ENCODE peak calls at places on chromosomes 13 and 19, in four cellular contexts. One of them, this sample, is unnamed.

GRCh38 chr13:51821666-51822065 is 17.7 kb upstream of the DHRS12 start:
- DNase-seq in H9: no peak
- DNase-seq in IMR-90: no peak
- DNase-seq in H1: no peak
- DNase-seq in this sample: no peak

GRCh38 chr19:30214651-30215051 is 157.5 kb upstream of the ZNF536 start:
- DNase-seq in H9: no peak
- DNase-seq in IMR-90: no peak
- DNase-seq in H1: peak; percentile 41
- DNase-seq in this sample: peak; percentile 31

GRCh38 chr19:660793-661426 is 2.1 kb downstream of the RNF126 start:
- DNase-seq in H9: no peak
- DNase-seq in IMR-90: no peak
- DNase-seq in H1: no peak
- DNase-seq in this sample: no peak

GRCh38 chr13:67224148-67224846 is 5.8 kb downstream of the PCDH9 start:
- DNase-seq in H9: peak; percentile 51
- DNase-seq in IMR-90: peak; percentile 82
- DNase-seq in H1: no peak
- DNase-seq in this sample: peak; percentile 77

GRCh38 chr19:2461751-2462634 is 5.2 kb upstream of the LMNB2 start:
- DNase-seq in H9: peak; percentile 84
- DNase-seq in IMR-90: peak; percentile 56
- DNase-seq in H1: peak; percentile 82
- DNase-seq in this sample: peak; percentile 80

GRCh38 chr19:6577410-6578125 is 13.4 kb downstream of the CD70 start:
- DNase-seq in H9: peak; percentile 48
- DNase-seq in IMR-90: no peak
- DNase-seq in H1: no peak
- DNase-seq in this sample: no peak

GRCh38 chr19:5046339-5047039 is 77.6 kb downstream of the KDM4B start:
- DNase-seq in H9: no peak
- DNase-seq in IMR-90: peak; percentile 40
- DNase-seq in H1: no peak
- DNase-seq in this sample: no peak

GRCh38 chr13:111323950-111324651 is 3.7 kb downstream of the TEX29 start:
- DNase-seq in H9: peak; percentile 25
- DNase-seq in IMR-90: peak; percentile 5
- DNase-seq in H1: no peak
- DNase-seq in this sample: no peak

GRCh38 chr13:31200636-31200970 is 828 bp downstream of the B3GLCT start:
- DNase-seq in H9: peak; percentile 47
- DNase-seq in IMR-90: no peak
- DNase-seq in H1: peak; percentile 59
- DNase-seq in this sample: peak; percentile 53

GRCh38 chr13:29702912-29703351 is 107.4 kb upstream of the SLC7A1 start:
- DNase-seq in H9: peak; percentile 69
- DNase-seq in IMR-90: peak; percentile 69
- DNase-seq in H1: no peak
- DNase-seq in this sample: peak; percentile 87

GRCh38 chr13:21058361-21058760 is 3.0 kb downstream of the LATS2 start:
- DNase-seq in H9: no peak
- DNase-seq in IMR-90: no peak
- DNase-seq in H1: no peak
- DNase-seq in this sample: no peak

GRCh38 chr19:36265856-36266374 is 51.0 kb downstream of the ZNF146 start:
- DNase-seq in H9: no peak
- DNase-seq in IMR-90: no peak
- DNase-seq in H1: no peak
- DNase-seq in this sample: no peak

GRCh38 chr19:37933965-37934364 is 27.0 kb downstream of the SIPA1L3 start:
- DNase-seq in H9: no peak
- DNase-seq in IMR-90: peak; percentile 20
- DNase-seq in H1: no peak
- DNase-seq in this sample: peak; percentile 41

GRCh38 chr13:100213576-100213975 is 124.7 kb downstream of the PCCA start:
- DNase-seq in H9: no peak
- DNase-seq in IMR-90: peak; percentile 44
- DNase-seq in H1: no peak
- DNase-seq in this sample: no peak

GRCh38 chr19:5459360-5459759 is 4.1 kb downstream of the ZNRF4 start:
- DNase-seq in H9: no peak
- DNase-seq in IMR-90: peak; percentile 49
- DNase-seq in H1: no peak
- DNase-seq in this sample: no peak

GRCh38 chr13:112926993-112927392 is 42.0 kb upstream of the MCF2L start:
- DNase-seq in H9: no peak
- DNase-seq in IMR-90: no peak
- DNase-seq in H1: no peak
- DNase-seq in this sample: no peak

GRCh38 chr19:38713227-38713649 is 31.0 kb downstream of the CAPN12 start:
- DNase-seq in H9: no peak
- DNase-seq in IMR-90: peak; percentile 56
- DNase-seq in H1: no peak
- DNase-seq in this sample: no peak

GRCh38 chr13:25652764-25653163 is 281.0 kb downstream of the ATP8A2 start:
- DNase-seq in H9: no peak
- DNase-seq in IMR-90: no peak
- DNase-seq in H1: no peak
- DNase-seq in this sample: peak; percentile 86

GRCh38 chr13:26456578-26457119 is 100.8 kb upstream of the WASF3 start:
- DNase-seq in H9: no peak
- DNase-seq in IMR-90: no peak
- DNase-seq in H1: no peak
- DNase-seq in this sample: no peak

GRCh38 chr19:18183529-18183928 is 9.5 kb upstream of the MPV17L2 start:
- DNase-seq in H9: no peak
- DNase-seq in IMR-90: no peak
- DNase-seq in H1: no peak
- DNase-seq in this sample: no peak

GRCh38 chr19:5821521-5822180 is 16.8 kb downstream of the NRTN start:
- DNase-seq in H9: no peak
- DNase-seq in IMR-90: no peak
- DNase-seq in H1: no peak
- DNase-seq in this sample: no peak

GRCh38 chr13:21014139-21014665 is 47.2 kb downstream of the LATS2 start:
- DNase-seq in H9: no peak
- DNase-seq in IMR-90: no peak
- DNase-seq in H1: no peak
- DNase-seq in this sample: no peak

GRCh38 chr13:71209217-71209616 is 657.8 kb downstream of the DACH1 start:
- DNase-seq in H9: no peak
- DNase-seq in IMR-90: no peak
- DNase-seq in H1: no peak
- DNase-seq in this sample: no peak

GRCh38 chr19:14375582-14376291 is 5.5 kb upstream of the ADGRE5 start:
- DNase-seq in H9: no peak
- DNase-seq in IMR-90: peak; percentile 22
- DNase-seq in H1: no peak
- DNase-seq in this sample: no peak

GRCh38 chr19:5291588-5292193 is 48.9 kb downstream of the PTPRS start:
- DNase-seq in H9: no peak
- DNase-seq in IMR-90: no peak
- DNase-seq in H1: no peak
- DNase-seq in this sample: no peak

GRCh38 chr13:35549481-35549880 is 73.0 kb upstream of the MAB21L1 start:
- DNase-seq in H9: no peak
- DNase-seq in IMR-90: peak; percentile 43
- DNase-seq in H1: no peak
- DNase-seq in this sample: peak; percentile 8

GRCh38 chr19:49983645-49984229 is 22.8 kb upstream of the SIGLEC11 start:
- DNase-seq in H9: peak; percentile 55
- DNase-seq in IMR-90: peak; percentile 37
- DNase-seq in H1: peak; percentile 88
- DNase-seq in this sample: peak; percentile 37

GRCh38 chr13:20359335-20359734 is 127.2 kb upstream of the GJB6 start:
- DNase-seq in H9: no peak
- DNase-seq in IMR-90: peak; percentile 99
- DNase-seq in H1: no peak
- DNase-seq in this sample: no peak

GRCh38 chr19:49196527-49197240 is 39.1 kb downstream of the TRPM4 start:
- DNase-seq in H9: no peak
- DNase-seq in IMR-90: no peak
- DNase-seq in H1: no peak
- DNase-seq in this sample: no peak

GRCh38 chr19:39223703-39224279 is 19.7 kb upstream of the SYCN start:
- DNase-seq in H9: peak; percentile 56
- DNase-seq in IMR-90: peak; percentile 19
- DNase-seq in H1: peak; percentile 65
- DNase-seq in this sample: peak; percentile 49

GRCh38 chr13:106100261-106100919 is 435.1 kb downstream of the EFNB2 start:
- DNase-seq in H9: peak; percentile 91
- DNase-seq in IMR-90: no peak
- DNase-seq in H1: peak; percentile 72
- DNase-seq in this sample: peak; percentile 97

DNA sequence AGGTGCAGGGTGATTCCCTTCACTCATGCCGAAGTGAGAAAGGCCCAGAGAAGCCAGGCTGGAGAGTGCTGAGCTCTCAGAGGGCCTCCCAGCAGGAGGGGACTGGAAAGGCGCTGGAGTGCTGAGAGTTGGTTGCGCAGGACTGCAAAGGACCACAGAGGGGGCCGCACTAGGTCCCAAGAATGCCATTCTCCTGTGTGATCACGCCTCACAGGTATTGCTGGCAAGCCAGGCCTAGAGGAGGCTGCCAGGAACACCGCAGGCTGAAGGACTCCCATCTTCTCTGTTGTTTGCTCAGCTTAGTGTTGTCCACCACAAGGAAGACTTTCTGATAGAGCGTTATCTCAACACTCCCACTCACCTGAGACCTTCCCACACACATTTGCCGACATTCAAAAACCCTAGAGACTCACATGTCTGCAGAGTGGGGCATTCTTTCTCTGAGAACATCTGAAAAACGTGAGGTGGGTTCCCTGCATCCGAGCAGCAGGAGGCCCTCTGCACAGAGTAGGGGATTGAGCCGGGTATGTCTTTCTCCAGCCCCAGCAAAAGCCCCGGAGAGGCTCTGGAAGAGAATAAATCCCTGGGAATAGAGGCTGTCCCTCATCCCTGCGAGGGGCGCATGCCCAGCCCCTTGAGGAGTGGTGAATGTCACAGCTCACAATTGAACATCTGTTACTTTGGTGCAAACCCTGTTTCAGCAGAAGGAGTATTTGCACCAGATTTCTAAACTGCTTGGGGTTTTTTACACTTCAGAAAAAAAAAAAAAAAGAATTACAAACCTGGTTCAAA is 164.8 kb downstream of the FGF14 start:
- DNase-seq in H9: no peak
- DNase-seq in IMR-90: no peak
- DNase-seq in H1: no peak
- DNase-seq in this sample: no peak
- H3K18ac ChIP-seq in H9: no peak overlapping the region
- H3K18ac ChIP-seq in IMR-90: no peak overlapping the region
- H3K18ac ChIP-seq in H1: no peak overlapping the region
- H3K18ac ChIP-seq in this sample: no peak overlapping the region

DNA sequence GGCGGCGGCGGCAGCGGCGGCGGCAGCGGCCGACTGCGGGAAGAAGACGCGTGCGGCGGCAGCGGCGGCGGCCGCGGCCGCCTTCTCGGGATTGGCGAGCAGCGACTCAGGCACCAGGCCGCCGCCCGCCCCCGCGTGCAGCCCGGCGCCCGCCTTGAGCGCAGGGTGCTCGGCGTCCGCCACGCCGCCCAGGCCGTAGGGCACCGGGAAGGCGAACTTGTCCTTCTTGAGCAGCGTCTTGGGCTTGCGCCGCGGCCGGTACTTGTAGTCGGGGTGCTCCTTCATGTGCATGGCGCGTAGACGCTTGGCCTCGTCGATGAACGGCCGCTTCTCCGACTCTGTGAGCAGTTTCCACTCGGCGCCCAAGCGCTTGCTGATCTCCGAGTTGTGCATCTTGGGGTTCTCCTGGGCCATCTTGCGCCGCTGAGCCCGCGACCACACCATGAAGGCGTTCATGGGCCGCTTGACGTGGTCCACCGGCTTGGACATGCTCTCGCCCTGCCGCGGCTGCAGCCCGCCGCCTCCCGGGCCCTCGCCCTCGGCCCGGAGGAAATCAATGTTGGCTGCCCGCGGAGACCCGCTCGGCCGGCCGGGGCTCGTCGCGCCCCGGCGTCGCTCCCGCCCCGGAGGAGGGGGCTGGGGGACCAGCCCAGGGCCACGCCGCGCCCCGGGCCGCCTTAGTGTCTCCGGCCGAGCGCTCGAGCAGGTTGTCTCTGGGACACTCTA is 621 bp downstream of the SOX21 start:
- DNase-seq in H9: peak; percentile 54
- DNase-seq in IMR-90: no peak
- DNase-seq in H1: no peak
- DNase-seq in this sample: peak; percentile 59
- H3K9ac ChIP-seq in H9: no peak overlapping the region
- H3K9ac ChIP-seq in IMR-90: no peak overlapping the region
- H3K9ac ChIP-seq in H1: peak overlapping the region; percentile 51
- H3K9ac ChIP-seq in this sample: no peak overlapping the region

GRCh38 chr19:56403764-56404704 is at the start of gene ZNF583:
- DNase-seq in H9: peak; percentile 89
- DNase-seq in IMR-90: peak; percentile 97
- DNase-seq in H1: peak; percentile 93
- DNase-seq in this sample: peak; percentile 89
- H3K56ac ChIP-seq in H9: no peak within 1 kb of the TSS
- H3K56ac ChIP-seq in IMR-90: peak within 1 kb of the TSS; percentile 94
- H3K56ac ChIP-seq in H1: peak within 1 kb of the TSS; percentile 79
- H3K56ac ChIP-seq in this sample: peak within 1 kb of the TSS; percentile 99

GRCh38 chr19:13010038-13010991 is 15.0 kb downstream of the NFIX start:
- DNase-seq in H9: peak; percentile 48
- DNase-seq in IMR-90: no peak
- DNase-seq in H1: peak; percentile 83
- DNase-seq in this sample: no peak
- H3K18ac ChIP-seq in H9: no peak overlapping the region
- H3K18ac ChIP-seq in IMR-90: no peak overlapping the region
- H3K18ac ChIP-seq in H1: peak overlapping the region; percentile 60
- H3K18ac ChIP-seq in this sample: no peak overlapping the region

GRCh38 chr13:38804536-38804935 is 117.7 kb downstream of the FREM2 start:
- DNase-seq in H9: no peak
- DNase-seq in IMR-90: no peak
- DNase-seq in H1: no peak
- DNase-seq in this sample: no peak
- H3K9ac ChIP-seq in H9: no peak overlapping the region
- H3K9ac ChIP-seq in IMR-90: no peak overlapping the region
- H3K9ac ChIP-seq in H1: no peak overlapping the region
- H3K9ac ChIP-seq in this sample: no peak overlapping the region

GRCh38 chr13:45602183-45602582 is 13.4 kb downstream of the ERICH6B start:
- DNase-seq in H9: no peak
- DNase-seq in IMR-90: no peak
- DNase-seq in H1: no peak
- DNase-seq in this sample: no peak
- H3K56ac ChIP-seq in H9: no peak overlapping the region
- H3K56ac ChIP-seq in IMR-90: no peak overlapping the region
- H3K56ac ChIP-seq in H1: no peak overlapping the region
- H3K56ac ChIP-seq in this sample: no peak overlapping the region

GRCh38 chr13:33271759-33272158 is 13.8 kb downstream of the STARD13 start:
- DNase-seq in H9: no peak
- DNase-seq in IMR-90: peak; percentile 50
- DNase-seq in H1: no peak
- DNase-seq in this sample: no peak
- H3K18ac ChIP-seq in H9: no peak overlapping the region
- H3K18ac ChIP-seq in IMR-90: peak overlapping the region; percentile 94
- H3K18ac ChIP-seq in H1: no peak overlapping the region
- H3K18ac ChIP-seq in this sample: no peak overlapping the region